ENCODE peak calls at places on chromosomes 16 and 17, in eight cellular contexts. A is fibroblast of mammary gland; V is NCI-H748 treated with DMSO at 0.1 percent for 48 hours; L is choroid plexus epithelial cell; D is T-helper 2 cell treated with Interferon-gamma antibody and Interleukin-4, amounts not matched to agents 5 μg/mL and 100 μg/mL, for 36 hours; W is ELR; N is EH; Q is GM12878. R is an unnamed sample.

GRCh38 chr16:4404247-4404966 is 12.0 kb downstream of the CORO7 start:
- DNase-seq in A (peak), V (no peak), L (peak), D (peak), W (peak), N (peak), Q (no peak), R (peak)

GRCh38 chr17:29243792-29244191 is 2.9 kb upstream of the CRYBA1 start:
- DNase-seq in A (peak), V (no peak), L (peak), D (no peak), W (peak), N (peak), Q (no peak), R (no peak)

GRCh38 chr17:45342871-45343526 is 26.2 kb upstream of the MAP3K14 start:
- DNase-seq in A (no peak), V (no peak), L (no peak), D (no peak), W (no peak), N (no peak), Q (no peak), R (no peak)

GRCh38 chr17:13353590-13353989 is 248.1 kb downstream of the HS3ST3A1 start:
- DNase-seq in A (peak), V (no peak), L (no peak), D (no peak), W (no peak), N (peak), Q (no peak), R (no peak)

GRCh38 chr16:8814095-8814806 is 16.6 kb downstream of the PMM2 start:
- DNase-seq in A (no peak), V (no peak), L (no peak), D (no peak), W (no peak), N (no peak), Q (no peak), R (no peak)

GRCh38 chr17:36641331-36641876 is 40.0 kb downstream of the MRM1 start:
- DNase-seq in A (no peak), V (no peak), L (no peak), D (no peak), W (no peak), N (no peak), Q (no peak), R (peak)

GRCh38 chr17:37676115-37676925 is 33.1 kb upstream of the DDX52 start:
- DNase-seq in A (peak), V (no peak), L (peak), D (no peak), W (peak), N (peak), Q (no peak), R (no peak)

GRCh38 chr17:58253082-58253481 is 14.7 kb downstream of the LPO start:
- DNase-seq in A (no peak), V (no peak), L (no peak), D (no peak), W (no peak), N (no peak), Q (no peak), R (no peak)

GRCh38 chr17:64245218-64246145 is 17.6 kb downstream of the TEX2 start:
- DNase-seq in A (no peak), V (no peak), L (no peak), D (no peak), W (peak), N (peak), Q (no peak), R (no peak)

GRCh38 chr16:81261049-81261648 is 22.7 kb downstream of the BCO1 start:
- DNase-seq in A (peak), V (no peak), L (peak), D (peak), W (peak), N (peak), Q (no peak), R (peak)

GRCh38 chr17:77332981-77333685 is 192.4 kb downstream of the SEC14L1 start:
- DNase-seq in A (peak), V (no peak), L (peak), D (peak), W (peak), N (peak), Q (no peak), R (no peak)

GRCh38 chr17:65332375-65332774 is 195.2 kb downstream of the RGS9 start:
- DNase-seq in A (peak), V (no peak), L (peak), D (no peak), W (peak), N (peak), Q (no peak), R (no peak)